ENCODE peak calls at places on chromosomes 13 and 19, in ten cellular contexts. X is GM18507, C is transverse colon, B is cerebellar cortex, P is A549, L is fibroblast of pulmonary artery, G is GDM1, W is kidney glomerular epithelial cell, S is GM04504, E is T-helper 17 cell. V is an unnamed sample.

GRCh38 chr19:16062789-16063188 is 13.5 kb upstream of the TPM4 start:
- DNase-seq in W (no peak), P (no peak), C (peak), X (no peak), B (no peak), G (peak), S (no peak), L (peak), E (peak), V (peak)

GRCh38 chr13:36293497-36293896 is 4.1 kb downstream of the CCDC169 start:
- DNase-seq in X (no peak), G (no peak), L (no peak), W (no peak), C (no peak), S (no peak), B (no peak), P (no peak), E (no peak), V (no peak)

GRCh38 chr13:88189724-88190123 is 518.6 kb downstream of the SLITRK5 start:
- DNase-seq in P (no peak), X (no peak), S (no peak), L (no peak), C (no peak), G (no peak), W (no peak), E (no peak), B (no peak), V (no peak)

GRCh38 chr13:35646061-35646774 is 169.7 kb upstream of the MAB21L1 start:
- DNase-seq in B (peak), C (no peak), S (no peak), W (no peak), P (no peak), G (no peak), X (no peak), E (no peak), L (no peak), V (no peak)

GRCh38 chr13:94195715-94196114 is 283.8 kb downstream of the DCT start:
- DNase-seq in C (no peak), P (no peak), G (no peak), E (no peak), L (peak), W (peak), S (peak), B (no peak), X (no peak), V (no peak)

GRCh38 chr19:8089664-8090601 is 37.4 kb downstream of the CCL25 start:
- DNase-seq in X (no peak), B (no peak), S (no peak), W (no peak), L (no peak), G (no peak), P (no peak), C (no peak), E (no peak), V (no peak)

GRCh38 chr19:40279120-40279551 is 6.0 kb downstream of the AKT2 start:
- DNase-seq in E (no peak), C (peak), L (peak), X (no peak), P (no peak), B (no peak), G (no peak), W (no peak), S (peak), V (no peak)

GRCh38 chr19:38034153-38034835 is 127.3 kb downstream of the SIPA1L3 start:
- DNase-seq in C (peak), G (peak), L (peak), S (no peak), X (no peak), W (peak), E (no peak), P (no peak), B (no peak), V (peak)

GRCh38 chr13:33642374-33643065 is 175.4 kb upstream of the RFC3 start:
- DNase-seq in L (peak), C (peak), E (no peak), S (peak), W (peak), X (no peak), B (no peak), G (no peak), P (peak), V (no peak)

GRCh38 chr13:27147530-27148170 is 24.0 kb downstream of the USP12 start:
- DNase-seq in P (no peak), C (no peak), S (no peak), G (no peak), W (no peak), X (no peak), E (no peak), B (no peak), L (no peak), V (no peak)

GRCh38 chr13:90427322-90428272 is 919.9 kb upstream of the MIR17HG start:
- DNase-seq in S (no peak), E (no peak), X (no peak), B (no peak), L (no peak), C (no peak), G (no peak), W (no peak), P (no peak), V (no peak)

GRCh38 chr13:75635621-75636338 is at the start of gene LMO7:
- DNase-seq in C (peak), E (peak), B (no peak), X (peak), G (peak), P (peak), S (peak), W (peak), L (peak), V (no peak)

GRCh38 chr19:4557186-4557970 is 2.1 kb downstream of the SEMA6B start:
- DNase-seq in G (no peak), B (no peak), X (no peak), L (no peak), W (no peak), C (no peak), P (no peak), S (no peak), E (no peak), V (no peak)

GRCh38 chr19:54351474-54351873 is 12.5 kb upstream of the LILRA4 start:
- DNase-seq in B (no peak), X (no peak), L (no peak), G (no peak), E (no peak), C (no peak), S (no peak), W (no peak), P (no peak), V (no peak)

GRCh38 chr13:89490661-89491060 is 1819.5 kb downstream of the SLITRK5 start:
- DNase-seq in X (no peak), C (no peak), B (no peak), S (no peak), E (no peak), G (no peak), L (no peak), W (no peak), P (no peak), V (no peak)

GRCh38 chr13:45393941-45394570 is 24.1 kb downstream of the SLC25A30 start:
- DNase-seq in C (peak), W (peak), S (no peak), G (peak), B (peak), L (peak), E (no peak), X (peak), P (peak), V (peak)

GRCh38 chr13:20902438-20903163 is at the start of gene XPO4:
- DNase-seq in X (peak), E (peak), B (peak), L (peak), P (peak), C (peak), W (peak), S (peak), G (peak), V (peak)

GRCh38 chr19:10756791-10757190 is 38.9 kb downstream of the DNM2 start:
- DNase-seq in W (no peak), L (no peak), P (no peak), X (no peak), S (no peak), C (no peak), G (no peak), E (no peak), B (no peak), V (no peak)

GRCh38 chr13:84339456-84339855 is 457.2 kb upstream of the SLITRK1 start:
- DNase-seq in B (no peak), X (no peak), S (no peak), G (no peak), P (no peak), C (no peak), W (no peak), E (no peak), L (no peak), V (no peak)

GRCh38 chr13:50893211-50893852 is 16.3 kb upstream of the RNASEH2B start:
- DNase-seq in E (no peak), X (no peak), G (peak), B (no peak), P (no peak), W (no peak), C (no peak), L (no peak), S (no peak), V (peak)

GRCh38 chr19:51354742-51355148 is 11.4 kb downstream of the ETFB start:
- DNase-seq in E (no peak), S (no peak), B (no peak), W (no peak), C (no peak), P (no peak), L (peak), X (no peak), G (no peak), V (no peak)

GRCh38 chr13:59478908-59479307 is 684.8 kb downstream of the DIAPH3 start:
- DNase-seq in X (no peak), L (no peak), B (no peak), P (no peak), S (no peak), G (no peak), W (no peak), E (no peak), C (no peak), V (no peak)

GRCh38 chr13:70042193-70042592 is 65.4 kb upstream of the ATXN8OS start:
- DNase-seq in X (no peak), S (no peak), C (no peak), L (no peak), E (no peak), B (no peak), G (no peak), P (no peak), W (no peak), V (no peak)

GRCh38 chr19:6467384-6467783 is 3.3 kb downstream of the CRB3 start:
- DNase-seq in W (no peak), L (no peak), P (no peak), G (no peak), B (no peak), X (no peak), E (no peak), C (no peak), S (no peak), V (no peak)

GRCh38 chr19:17510220-17510993 is 1.0 kb upstream of the PGLS start:
- DNase-seq in G (no peak), S (no peak), E (no peak), W (no peak), L (no peak), B (no peak), X (no peak), P (no peak), C (no peak), V (no peak)

GRCh38 chr13:48184260-48184659 is 48.7 kb upstream of the ITM2B start:
- DNase-seq in P (no peak), G (no peak), E (no peak), X (no peak), B (peak), C (no peak), L (no peak), S (no peak), W (no peak), V (no peak)

GRCh38 chr13:42348576-42348975 is 76.6 kb downstream of the AKAP11 start:
- DNase-seq in G (no peak), E (no peak), X (no peak), P (no peak), C (no peak), S (no peak), B (no peak), L (no peak), W (no peak), V (no peak)

GRCh38 chr19:4376245-4376990 is 23.9 kb downstream of the SH3GL1 start:
- DNase-seq in E (no peak), W (no peak), G (no peak), X (no peak), C (no peak), P (no peak), B (no peak), S (no peak), L (no peak), V (no peak)

GRCh38 chr13:62924395-62924794 is 1508.7 kb upstream of the PCDH20 start:
- DNase-seq in G (no peak), X (no peak), S (no peak), P (no peak), E (no peak), C (no peak), B (no peak), W (no peak), L (no peak), V (no peak)

GRCh38 chr13:107223867-107224266 is 655.9 kb upstream of the ARGLU1 start:
- DNase-seq in P (no peak), E (no peak), X (no peak), S (no peak), W (no peak), B (no peak), G (no peak), C (no peak), L (no peak), V (no peak)

GRCh38 chr19:3266792-3267469 is 42.5 kb downstream of the CELF5 start:
- DNase-seq in P (no peak), L (no peak), X (no peak), B (no peak), E (no peak), G (no peak), W (no peak), C (no peak), S (no peak), V (no peak)

GRCh38 chr13:41383400-41383799 is 72.3 kb downstream of the NAA16 start:
- DNase-seq in P (no peak), B (no peak), W (no peak), E (no peak), L (peak), X (no peak), S (no peak), C (no peak), G (peak), V (no peak)

GRCh38 chr19:57212109-57212508 is 18.7 kb upstream of the AURKC start:
- DNase-seq in C (no peak), L (no peak), X (no peak), S (no peak), B (no peak), P (no peak), G (no peak), E (no peak), W (no peak), V (no peak)